ENCODE peak calls at places on chromosomes 4 and X, in four cellular contexts. V is K562, O is Panc1, F is HepG2. P is an unnamed sample.

GRCh38 chrX:110741213-110741796 is 54.3 kb downstream of the CHRDL1 start:
- DNase-seq in V (no peak), O (no peak), F (no peak), P (no peak)

GRCh38 chrX:110287605-110288004 is 30.3 kb downstream of the AMMECR1 start:
- DNase-seq in V (no peak), O (no peak), F (no peak), P (no peak)

GRCh38 chr4:61373901-61374611 is 173.9 kb downstream of the ADGRL3 start:
- DNase-seq in V (no peak), O (no peak), F (no peak), P (no peak)

GRCh38 chr4:125891597-125892258 is 577.0 kb downstream of the FAT4 start:
- DNase-seq in V (no peak), O (no peak), F (no peak), P (no peak)

GRCh38 chr4:62133498-62133897 is 933.4 kb downstream of the ADGRL3 start:
- DNase-seq in V (no peak), O (no peak), F (no peak), P (no peak)

GRCh38 chr4:89000844-89001360 is 56.1 kb downstream of the FAM13A start:
- DNase-seq in V (no peak), O (no peak), F (peak), P (no peak)

GRCh38 chr4:64975177-64975576 is 565.9 kb upstream of the TECRL start:
- DNase-seq in V (no peak), O (no peak), F (no peak), P (no peak)

GRCh38 chr4:140408974-140409373 is 18.5 kb downstream of the CLGN start:
- DNase-seq in V (no peak), O (no peak), F (no peak), P (no peak)

GRCh38 chrX:108582151-108582550 is 142.5 kb downstream of the COL4A5 start:
- DNase-seq in V (no peak), O (no peak), F (peak), P (no peak)

GRCh38 chrX:20266810-20267598 is at the start of gene RPS6KA3:
- DNase-seq in V (peak), O (no peak), F (peak), P (peak)

GRCh38 chr4:59247032-59247431 is 1953.1 kb upstream of the ADGRL3 start:
- DNase-seq in V (no peak), O (no peak), F (peak), P (no peak)

GRCh38 chrX:136397001-136397400 is 90.7 kb upstream of the BRS3 start:
- DNase-seq in V (no peak), O (no peak), F (peak), P (no peak)

GRCh38 chr4:109436504-109436903 is 2.9 kb downstream of the SEC24B start:
- DNase-seq in V (no peak), O (no peak), F (no peak), P (no peak)

GRCh38 chr4:150814873-150815272 is 200.2 kb downstream of the LRBA start:
- DNase-seq in V (no peak), O (no peak), F (no peak), P (no peak)

GRCh38 chrX:150182176-150182575 is 180.9 kb upstream of the MAMLD1 start:
- DNase-seq in V (no peak), O (no peak), F (no peak), P (no peak)

GRCh38 chr4:37970702-37971101 is 10.5 kb downstream of the PTTG2 start:
- DNase-seq in V (peak), O (no peak), F (peak), P (peak)

GRCh38 chrX:39600222-39600621 is 497.5 kb downstream of the BCOR start:
- DNase-seq in V (no peak), O (no peak), F (no peak), P (no peak)

GRCh38 chr4:1976416-1977352 is 32.1 kb downstream of the NELFA start:
- DNase-seq in V (no peak), O (no peak), F (no peak), P (no peak)

GRCh38 chr4:166290426-166290825 is 417.4 kb downstream of the TLL1 start:
- DNase-seq in V (no peak), O (no peak), F (no peak), P (no peak)

GRCh38 chr4:48012819-48013218 is 3.7 kb downstream of the CNGA1 start:
- DNase-seq in V (no peak), O (no peak), F (no peak), P (no peak)

GRCh38 chrX:49915352-49916222 is 6.8 kb upstream of the CLCN5 start:
- DNase-seq in V (peak), O (peak), F (peak), P (peak)

GRCh38 chrX:48934581-48935331 is 15.9 kb upstream of the PIM2 start:
- DNase-seq in V (no peak), O (no peak), F (no peak), P (no peak)

GRCh38 chr4:100362363-100362762 is 155.5 kb downstream of the EMCN start:
- DNase-seq in V (no peak), O (no peak), F (no peak), P (no peak)

GRCh38 chr4:95541889-95542607 is 6.7 kb downstream of the UNC5C start:
- DNase-seq in V (no peak), O (no peak), F (no peak), P (no peak)

GRCh38 chr4:55354648-55355047 is 8.6 kb downstream of the SRD5A3 start:
- DNase-seq in V (no peak), O (no peak), F (no peak), P (no peak)

DNA sequence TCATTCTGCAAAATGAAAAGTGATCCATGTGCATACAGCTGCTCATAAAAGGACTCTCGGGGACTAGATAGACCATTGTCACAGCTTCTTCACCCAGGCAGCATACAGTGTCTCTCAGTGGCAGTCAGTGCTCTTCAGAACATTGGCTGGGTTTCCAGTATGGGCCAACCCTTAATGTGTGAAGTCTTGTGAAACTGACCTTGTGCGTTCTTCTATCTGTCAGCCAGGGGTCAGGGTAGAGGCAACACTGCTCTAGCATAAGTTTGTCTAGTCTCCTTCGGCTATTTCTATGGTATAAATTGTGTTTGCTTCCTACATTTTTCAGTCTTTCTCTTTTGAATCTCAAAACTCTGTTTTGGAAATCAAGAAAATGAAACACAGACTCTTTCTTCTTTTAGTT is 37.0 kb upstream of the SMIM31 start:
- DNase-seq in V (no peak), O (no peak), F (peak), P (no peak)
- TF ChIP-seq TCF7L2 in V (no peak), O (no peak), F (no peak), P (no peak)

DNA sequence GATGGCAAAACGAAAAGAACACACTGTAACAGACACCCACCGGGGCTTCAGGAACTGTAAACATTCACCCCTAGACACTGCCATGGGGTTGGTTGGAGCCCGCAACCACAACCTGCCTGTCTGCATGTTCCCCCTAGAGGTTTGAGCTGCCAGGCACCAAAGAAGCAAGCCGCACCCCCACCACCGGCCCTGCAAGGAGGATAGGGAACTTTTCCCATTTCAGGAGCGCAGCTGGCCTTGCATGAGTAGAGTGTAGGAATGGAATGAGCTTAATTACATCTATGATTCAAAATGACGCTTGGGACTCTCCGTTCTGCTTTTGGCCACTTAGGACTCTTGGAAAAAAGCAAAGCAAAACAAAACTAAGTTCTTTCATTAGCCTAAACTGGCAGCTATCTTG is 243.6 kb upstream of the CTSO start:
- DNase-seq in V (no peak), O (no peak), F (no peak), P (no peak)
- TF ChIP-seq TCF7L2 in V (no peak), O (no peak), F (no peak), P (no peak)

GRCh38 chr4:147836807-147837206 is 104.9 kb downstream of the ARHGAP10 start:
- DNase-seq in V (no peak), O (no peak), F (no peak), P (no peak)
- TF ChIP-seq TCF7L2 in V (no peak), O (no peak), F (no peak), P (no peak)

GRCh38 chr4:3340703-3341088 is 47.9 kb downstream of the RGS12 start:
- DNase-seq in V (no peak), O (no peak), F (no peak), P (no peak)

GRCh38 chr4:3338976-3339531 is 46.2 kb downstream of the RGS12 start:
- DNase-seq in V (no peak), O (no peak), F (no peak), P (no peak)

GRCh38 chr4:3339566-3339965 is 46.7 kb downstream of the RGS12 start:
- DNase-seq in V (no peak), O (no peak), F (no peak), P (no peak)

GRCh38 chr4:3341760-3342159 is 48.9 kb downstream of the RGS12 start:
- DNase-seq in V (no peak), O (no peak), F (no peak), P (no peak)

GRCh38 chr4:3340038-3340702 is 47.3 kb downstream of the RGS12 start:
- DNase-seq in V (no peak), O (no peak), F (no peak), P (no peak)
- TF ChIP-seq TCF7L2 in V (no peak), O (no peak), F (no peak), P (no peak)

GRCh38 chr4:188245651-188246050 is 106.4 kb downstream of the TRIML1 start:
- DNase-seq in V (no peak), O (no peak), F (no peak), P (no peak)
- TF ChIP-seq TCF7L2 in V (no peak), O (no peak), F (no peak), P (no peak)

GRCh38 chrX:1420371-1420770 is 28.5 kb upstream of the SLC25A6 start:
- DNase-seq in V (no peak), O (no peak), F (no peak), P (no peak)
- TF ChIP-seq TCF7L2 in V (no peak), O (no peak), F (no peak), P (no peak)

DNA sequence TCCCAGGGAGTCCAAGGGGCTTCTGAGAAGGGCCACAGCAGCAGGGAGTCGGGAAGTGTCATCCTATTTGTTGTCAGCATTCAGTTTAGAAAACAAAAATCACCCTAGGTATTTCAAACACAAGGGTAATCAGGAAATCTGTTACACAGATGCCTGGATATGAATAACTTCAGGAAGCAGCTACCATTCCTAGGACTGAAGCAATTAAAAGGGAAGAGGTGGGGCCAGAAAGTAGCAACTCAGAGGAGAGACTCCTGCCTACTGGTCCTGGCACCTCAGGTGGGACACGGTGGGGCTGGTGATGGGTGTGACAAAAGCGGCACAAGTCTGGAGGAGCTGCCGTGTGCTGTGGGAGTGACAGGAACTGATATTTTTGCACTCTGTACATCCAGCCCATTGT is 107.9 kb downstream of the PDGFRA start:
- DNase-seq in V (no peak), O (no peak), F (no peak), P (no peak)
- TF ChIP-seq TCF7L2 in V (no peak), O (no peak), F (no peak), P (no peak)

DNA sequence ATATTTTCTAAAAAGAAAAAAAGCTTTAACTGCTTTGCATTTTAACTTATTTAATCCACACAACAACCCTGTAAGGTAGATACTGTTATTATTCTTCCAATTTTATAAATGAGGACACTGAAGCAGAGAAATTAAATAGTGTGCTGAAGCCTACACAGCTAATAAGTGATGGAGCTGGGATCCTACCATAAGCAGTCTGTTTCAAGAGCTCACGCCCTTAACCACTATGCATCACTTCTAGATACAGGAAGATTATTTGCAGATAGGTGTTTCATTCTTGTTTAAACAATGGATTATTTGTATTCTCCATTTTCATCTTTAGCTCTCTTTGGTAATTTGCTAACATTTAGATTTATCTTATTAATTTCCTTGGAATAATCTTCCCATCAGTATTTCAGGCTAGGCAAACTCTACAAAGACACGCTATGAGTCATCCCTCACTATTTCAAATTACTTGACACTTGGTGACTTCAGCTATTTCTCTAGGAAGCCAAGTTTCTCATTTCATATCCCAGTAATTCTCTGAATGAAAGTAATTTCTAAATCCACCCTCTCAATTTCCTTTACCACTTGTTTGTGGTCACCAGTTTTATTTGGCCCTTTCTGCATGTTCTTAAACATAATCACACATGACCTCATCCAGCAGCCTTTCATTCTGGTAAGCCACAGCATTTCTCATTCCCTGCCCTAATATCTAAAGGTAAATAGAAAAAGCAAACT is 67.3 kb downstream of the ASB9 start:
- DNase-seq in V (no peak), O (no peak), F (no peak), P (no peak)
- TF ChIP-seq TCF7L2 in V (no peak), O (no peak), F (no peak), P (no peak)